ENCODE peak calls at places on chromosome 12, in eight cellular contexts. B, P, I, J, M, F, O and V are unnamed samples.

GRCh38 chr12:97275261-97276197 is 187.1 kb upstream of the RMST start:
- DNase-seq in P (no peak), O (no peak), J (no peak), M (peak; percentile 57), I (no peak), B (no peak), F (no peak), V (no peak)

GRCh38 chr12:132419612-132420237 is 70.2 kb upstream of the FBRSL1 start:
- DNase-seq in I (no peak), O (no peak), M (no peak), B (no peak), F (no peak), J (no peak), P (no peak), V (no peak)

GRCh38 chr12:77366616-77367015 is 301.2 kb upstream of the E2F7 start:
- DNase-seq in I (no peak), P (no peak), F (no peak), B (no peak), M (no peak), O (no peak), J (no peak), V (no peak)

GRCh38 chr12:111028830-111029229 is 108.5 kb upstream of the MYL2 start:
- DNase-seq in F (no peak), I (peak; percentile 5), P (no peak), B (no peak), M (no peak), O (no peak), J (no peak), V (no peak)

GRCh38 chr12:820336-820735 is 68.0 kb downstream of the WNK1 start:
- DNase-seq in M (no peak), O (no peak), I (no peak), P (no peak), F (no peak), B (no peak), J (no peak), V (no peak)

GRCh38 chr12:105861232-105861631 is 277.5 kb downstream of the NUAK1 start:
- DNase-seq in M (no peak), J (no peak), O (no peak), I (no peak), P (no peak), B (no peak), F (no peak), V (no peak)

GRCh38 chr12:122888232-122888752 is 7.6 kb downstream of the VPS37B start:
- DNase-seq in B (peak; percentile 84), O (peak; percentile 74), I (no peak), F (no peak), M (peak; percentile 81), J (peak; percentile 83), P (peak; percentile 60), V (no peak)

GRCh38 chr12:110284597-110284996 is 3.5 kb downstream of the ATP2A2 start:
- DNase-seq in O (no peak), J (no peak), F (no peak), M (no peak), I (no peak), B (no peak), P (no peak), V (no peak)

GRCh38 chr12:754238-754816 is 1.9 kb downstream of the WNK1 start:
- DNase-seq in I (peak; percentile 11), M (no peak), O (no peak), P (peak; percentile 27), F (no peak), B (peak; percentile 41), J (peak; percentile 35), V (no peak)

GRCh38 chr12:70556179-70556869 is 80.9 kb downstream of the PTPRB start:
- DNase-seq in I (no peak), F (no peak), M (no peak), J (no peak), P (no peak), B (no peak), O (no peak), V (no peak)

GRCh38 chr12:69698769-69699540 is at the start of gene BEST3:
- DNase-seq in O (peak; percentile 93), M (no peak), F (no peak), I (no peak), J (no peak), P (no peak), B (no peak), V (no peak)

GRCh38 chr12:93089805-93090569 is 160.9 kb upstream of the EEA1 start:
- DNase-seq in I (no peak), F (no peak), P (peak; percentile 73), M (no peak), J (no peak), O (no peak), B (peak; percentile 83), V (no peak)

GRCh38 chr12:97921957-97922722 is 459.5 kb downstream of the RMST start:
- DNase-seq in M (no peak), F (no peak), I (no peak), J (no peak), P (no peak), O (no peak), B (no peak), V (no peak)

GRCh38 chr12:32896438-32897275 is at the start of gene PKP2:
- DNase-seq in J (peak; percentile 75), O (peak; percentile 91), P (peak; percentile 75), I (peak; percentile 91), F (peak; percentile 85), B (peak; percentile 49), M (peak; percentile 97), V (no peak)

GRCh38 chr12:12017798-12018197 is 52.9 kb upstream of the BCL2L14 start:
- DNase-seq in J (no peak), F (no peak), B (no peak), M (peak; percentile 79), O (no peak), I (peak; percentile 42), P (no peak), V (no peak)

GRCh38 chr12:9660046-9660445 is 9.5 kb upstream of the CLEC2D start:
- DNase-seq in I (no peak), O (no peak), F (no peak), P (no peak), M (no peak), J (no peak), B (no peak), V (no peak)

GRCh38 chr12:11055306-11055705 is 6.8 kb downstream of the TAS2R46 start:
- DNase-seq in I (no peak), P (no peak), F (no peak), M (no peak), O (no peak), J (no peak), B (no peak), V (no peak)

GRCh38 chr12:71710276-71711125 is 24.6 kb downstream of the TMEM19 start:
- DNase-seq in M (no peak), P (peak; percentile 19), O (no peak), B (peak; percentile 69), I (no peak), F (no peak), J (no peak), V (no peak)

GRCh38 chr12:13135336-13136178 is 32.1 kb upstream of the GSG1 start:
- DNase-seq in F (peak; percentile 76), O (no peak), J (peak; percentile 89), B (peak; percentile 33), P (peak; percentile 3), I (peak; percentile 12), M (peak; percentile 86), V (no peak)
- H3K9me3 ChIP-seq in F (no peaks in the 10 kb centered on the region), O (no peaks in the 10 kb centered on the region), J (no peaks in the 10 kb centered on the region), B (no peaks in the 10 kb centered on the region), P (no peaks in the 10 kb centered on the region), I (no peaks in the 10 kb centered on the region), M (no peaks in the 10 kb centered on the region), V (no peaks in the 10 kb centered on the region)

DNA sequence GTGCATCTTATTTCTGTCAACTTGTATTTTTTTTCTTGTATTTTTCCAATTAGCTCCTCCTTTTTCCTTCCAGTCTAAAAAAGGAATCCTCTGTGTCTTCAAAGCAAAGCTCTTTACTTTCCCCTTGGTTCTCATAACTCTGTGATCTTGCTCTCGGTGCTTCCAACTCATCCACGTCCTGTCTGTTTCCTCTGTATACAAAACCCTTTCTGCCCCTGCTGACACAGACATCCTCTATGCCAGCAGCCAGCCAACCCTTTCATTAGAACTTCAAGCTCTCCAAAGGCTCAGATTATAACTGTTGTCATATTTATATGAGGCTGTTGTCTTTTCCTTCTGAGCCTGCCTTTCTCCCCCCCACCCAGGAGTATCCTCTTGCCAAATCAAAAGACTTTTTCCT is 32.4 kb downstream of the OAS2 start:
- DNase-seq in B (no peak), M (no peak), I (no peak), F (no peak), J (no peak), P (no peak), O (no peak), V (no peak)
- H3K9me3 ChIP-seq in B (peaks cover 13% of the 10 kb centered on the region), M (peaks cover 13% of the 10 kb centered on the region), I (no peaks in the 10 kb centered on the region), F (no peaks in the 10 kb centered on the region), J (no peaks in the 10 kb centered on the region), P (no peaks in the 10 kb centered on the region), O (no peaks in the 10 kb centered on the region), V (peaks cover 3% of the 10 kb centered on the region)

GRCh38 chr12:7175493-7175892 is 14.0 kb upstream of the PEX5 start:
- DNase-seq in B (no peak), P (no peak), J (no peak), I (no peak), F (no peak), O (no peak), M (no peak), V (no peak)

GRCh38 chr12:7171854-7172253 is 17.6 kb upstream of the PEX5 start:
- DNase-seq in P (no peak), B (no peak), J (no peak), M (no peak), F (no peak), O (no peak), I (no peak), V (no peak)

DNA sequence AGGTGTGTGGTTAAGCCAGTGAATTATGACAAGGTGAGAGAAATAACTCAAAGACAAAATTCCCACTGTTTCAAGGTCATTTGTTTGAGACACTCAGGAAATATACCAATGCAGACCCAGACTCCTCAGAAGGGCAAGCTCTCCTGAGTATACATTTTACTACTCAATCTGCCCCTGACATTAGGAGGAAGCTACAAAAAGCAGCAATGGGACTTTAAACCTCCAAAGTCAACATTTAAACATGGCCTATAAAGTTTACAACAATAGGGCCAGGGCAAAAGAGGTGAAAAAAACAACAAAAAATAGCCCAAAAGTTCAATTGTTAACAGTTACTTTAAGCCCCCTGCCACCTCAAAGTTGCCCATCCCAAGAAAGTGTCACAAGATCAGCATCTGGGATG is 19.5 kb upstream of the PEX5 start:
- DNase-seq in M (no peak), J (no peak), P (no peak), I (no peak), B (no peak), O (no peak), F (no peak), V (no peak)
- H3K9me3 ChIP-seq in M (peaks cover 88% of the 10 kb centered on the region), J (no peaks in the 10 kb centered on the region), P (no peaks in the 10 kb centered on the region), I (no peaks in the 10 kb centered on the region), B (peaks cover 78% of the 10 kb centered on the region), O (no peaks in the 10 kb centered on the region), F (no peaks in the 10 kb centered on the region), V (peaks cover 4% of the 10 kb centered on the region)

DNA sequence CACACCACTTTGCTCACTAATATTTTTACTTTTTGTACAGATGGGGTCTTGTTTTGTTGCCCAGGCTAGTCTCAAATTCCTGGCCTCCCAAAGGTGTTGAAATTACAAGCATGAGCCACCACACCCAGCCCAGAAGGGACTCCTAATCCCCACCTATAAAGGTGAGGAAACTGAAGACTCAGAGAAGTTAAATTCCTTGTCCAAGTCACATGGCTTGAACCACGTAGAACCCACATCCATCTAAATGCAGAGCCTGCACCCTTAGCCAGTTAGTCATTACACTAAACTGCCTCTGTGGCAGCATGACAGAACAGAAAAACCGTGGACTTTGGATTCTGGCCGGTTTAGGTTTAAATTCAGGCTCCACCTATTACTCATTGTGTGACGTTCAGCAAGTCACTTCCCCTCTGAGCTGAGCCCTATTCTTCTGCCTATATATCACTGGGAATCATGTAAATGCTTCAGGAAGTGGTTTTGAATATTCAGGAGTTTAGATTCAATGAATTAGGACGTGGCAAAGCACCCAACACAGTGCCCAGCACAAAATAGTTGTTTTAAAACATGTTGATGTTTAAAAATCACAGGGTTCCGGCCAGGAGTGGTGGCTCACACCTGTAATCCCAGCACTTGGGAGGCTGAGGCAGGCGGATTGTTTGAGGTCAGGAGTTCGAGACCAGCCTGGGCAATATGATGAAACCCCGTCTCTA is 3.0 kb upstream of the CORO1C start:
- DNase-seq in J (no peak), B (peak; percentile 98), M (no peak), O (no peak), F (no peak), P (peak; percentile 65), I (no peak), V (no peak)
- H3K9me3 ChIP-seq in J (no peaks in the 10 kb centered on the region), B (peaks cover 5% of the 10 kb centered on the region), M (no peaks in the 10 kb centered on the region), O (no peaks in the 10 kb centered on the region), F (no peaks in the 10 kb centered on the region), P (no peaks in the 10 kb centered on the region), I (no peaks in the 10 kb centered on the region), V (no peaks in the 10 kb centered on the region)